ENCODE peak calls at places on chromosomes 5 and 9, in seven cellular contexts. J is astrocyte of the cerebellum, P is A549, C is IMR-90, Q is breast epithelium, X is kidney, K is AG10803. F is an unnamed sample.

GRCh38 chr5:87705876-87706275 is 293.1 kb upstream of the CCNH start:
- DNase-seq in P (no peak), X (no peak), J (peak), K (no peak), C (no peak), Q (no peak), F (no peak)

GRCh38 chr9:115213777-115214428 is 95.9 kb upstream of the TNC start:
- DNase-seq in X (no peak), C (peak), P (peak), K (peak), Q (no peak), J (peak), F (no peak)

GRCh38 chr9:132046456-132046855 is 33.2 kb downstream of the MED27 start:
- DNase-seq in Q (no peak), P (no peak), C (peak), J (no peak), K (peak), X (no peak), F (no peak)

GRCh38 chr9:133204335-133204992 is 4.6 kb downstream of the OBP2B start:
- DNase-seq in P (no peak), X (peak), Q (no peak), K (no peak), J (no peak), C (no peak), F (no peak)

GRCh38 chr9:24436761-24437160 is 108.9 kb downstream of the IZUMO3 start:
- DNase-seq in P (no peak), K (no peak), J (no peak), C (no peak), X (no peak), Q (no peak), F (no peak)

GRCh38 chr5:108762660-108763059 is 15.0 kb downstream of the FER start:
- DNase-seq in K (no peak), C (no peak), Q (no peak), X (no peak), P (no peak), J (no peak), F (no peak)

GRCh38 chr5:34998058-34998789 is 49.5 kb downstream of the AGXT2 start:
- DNase-seq in Q (no peak), J (peak), P (no peak), C (peak), K (peak), X (no peak), F (no peak)

GRCh38 chr5:135236187-135236835 is 162.7 kb downstream of the MACROH2A1 start:
- DNase-seq in P (no peak), X (peak), C (no peak), K (no peak), Q (peak), J (no peak), F (no peak)

GRCh38 chr5:141245250-141245717 is at the start of gene PCDHB15:
- DNase-seq in C (no peak), Q (no peak), X (no peak), K (no peak), J (no peak), P (no peak), F (no peak)

GRCh38 chr5:10328323-10328722 is 20.6 kb upstream of the CMBL start:
- DNase-seq in J (no peak), X (no peak), K (no peak), Q (no peak), P (no peak), C (peak), F (no peak)

GRCh38 chr5:119355636-119356383 is at the start of gene TNFAIP8:
- DNase-seq in Q (peak), K (peak), X (peak), J (peak), C (peak), P (no peak), F (no peak)

GRCh38 chr9:134541373-134541747 is 100.2 kb upstream of the COL5A1 start:
- DNase-seq in K (no peak), Q (no peak), J (no peak), C (no peak), X (peak), P (no peak), F (no peak)

GRCh38 chr5:6158974-6159863 is 219.1 kb downstream of the MED10 start:
- DNase-seq in X (no peak), C (peak), P (peak), Q (no peak), J (peak), K (peak), F (peak)

GRCh38 chr5:159341914-159342313 is 11.6 kb upstream of the IL12B start:
- DNase-seq in X (no peak), C (peak), J (no peak), Q (peak), P (peak), K (peak), F (peak)

GRCh38 chr5:120159155-120159554 is 304.9 kb upstream of the PRR16 start:
- DNase-seq in J (no peak), X (no peak), Q (no peak), P (no peak), C (no peak), K (no peak), F (no peak)

GRCh38 chr9:98172604-98173003 is 19.8 kb downstream of the CORO2A start:
- DNase-seq in C (peak), K (no peak), Q (no peak), P (no peak), X (no peak), J (no peak), F (no peak)

GRCh38 chr5:176754376-176754942 is 55.9 kb upstream of the UNC5A start:
- DNase-seq in K (no peak), J (no peak), X (no peak), P (no peak), Q (no peak), C (no peak), F (no peak)

GRCh38 chr5:111003623-111004022 is 67.9 kb upstream of the TSLP start:
- DNase-seq in C (no peak), K (no peak), Q (no peak), X (no peak), P (no peak), J (no peak), F (no peak)

GRCh38 chr5:147893820-147894219 is 12.5 kb downstream of the C5orf46 start:
- DNase-seq in J (no peak), C (no peak), P (no peak), Q (no peak), X (no peak), K (no peak), F (no peak)

GRCh38 chr5:126811515-126812198 is 34.7 kb downstream of the LMNB1 start:
- DNase-seq in J (peak), K (peak), X (no peak), Q (no peak), P (no peak), C (peak), F (peak)

GRCh38 chr5:67493676-67494075 is 297.1 kb upstream of the CD180 start:
- DNase-seq in Q (no peak), K (peak), J (no peak), P (no peak), C (no peak), X (no peak), F (no peak)

GRCh38 chr5:400282-401215 is 42.4 kb upstream of the EXOC3 start:
- DNase-seq in Q (no peak), J (no peak), C (peak), X (no peak), K (peak), P (no peak), F (peak)

GRCh38 chr9:71681708-71682268 is 86.5 kb downstream of the CEMIP2 start:
- DNase-seq in C (peak), J (no peak), X (no peak), P (peak), Q (no peak), K (peak), F (no peak)

GRCh38 chr9:137457406-137458193 is 1.5 kb downstream of the NSMF start:
- DNase-seq in C (no peak), J (no peak), K (no peak), Q (no peak), P (no peak), X (peak), F (no peak)

GRCh38 chr9:84808416-84808815 is 138.9 kb downstream of the NTRK2 start:
- DNase-seq in K (no peak), X (no peak), C (no peak), Q (no peak), J (no peak), P (no peak), F (no peak)

GRCh38 chr9:81266086-81266485 is 423.3 kb downstream of the TLE1 start:
- DNase-seq in J (no peak), P (no peak), K (no peak), C (peak), Q (no peak), X (no peak), F (no peak)

GRCh38 chr5:112479418-112479817 is 60.3 kb upstream of the EPB41L4A start:
- DNase-seq in Q (no peak), K (peak), J (peak), X (no peak), P (no peak), C (peak), F (no peak)

GRCh38 chr9:37820142-37820541 is 19.5 kb downstream of the DCAF10 start:
- DNase-seq in J (no peak), Q (no peak), C (no peak), X (no peak), P (no peak), K (no peak), F (no peak)

GRCh38 chr5:60207031-60207430 is 313.5 kb upstream of the PDE4D start:
- DNase-seq in P (no peak), J (no peak), Q (no peak), X (no peak), C (no peak), K (no peak), F (no peak)

GRCh38 chr5:93532370-93532769 is 48.6 kb downstream of the NR2F1-AS1 start:
- DNase-seq in J (peak), C (peak), P (no peak), X (peak), Q (no peak), K (peak), F (peak)

GRCh38 chr9:69120380-69121154 is 53.5 kb upstream of the TJP2 start:
- DNase-seq in X (peak), Q (peak), P (peak), J (no peak), C (no peak), K (no peak), F (no peak)

GRCh38 chr5:157612581-157612980 is 37.0 kb upstream of the ADAM19 start:
- DNase-seq in Q (no peak), C (no peak), K (no peak), X (no peak), P (no peak), J (no peak), F (no peak)

GRCh38 chr5:169914766-169915165 is 65.5 kb downstream of the INSYN2B start:
- DNase-seq in Q (no peak), X (peak), K (peak), P (no peak), C (peak), J (peak), F (no peak)

GRCh38 chr5:88886252-88886651 is 3.3 kb upstream of the MEF2C start:
- DNase-seq in X (no peak), Q (no peak), J (no peak), K (no peak), P (no peak), C (no peak), F (no peak)

GRCh38 chr5:26009742-26010141 is 1028.6 kb downstream of the CDH9 start:
- DNase-seq in C (no peak), J (no peak), K (no peak), X (no peak), P (no peak), Q (no peak), F (no peak)

GRCh38 chr5:115545065-115545882 is 699 bp upstream of the FEM1C start:
- DNase-seq in P (no peak), J (no peak), C (peak), Q (no peak), K (no peak), X (no peak), F (no peak)

GRCh38 chr5:115548683-115549082 is 4.1 kb upstream of the FEM1C start:
- DNase-seq in K (no peak), P (no peak), Q (no peak), X (no peak), C (no peak), J (no peak), F (no peak)

GRCh38 chr5:115551415-115551814 is 6.8 kb upstream of the FEM1C start:
- DNase-seq in X (no peak), Q (no peak), K (peak), P (no peak), J (no peak), C (no peak), F (no peak)

GRCh38 chr5:115553082-115553481 is 8.5 kb upstream of the FEM1C start:
- DNase-seq in X (no peak), K (no peak), P (no peak), C (peak), J (no peak), Q (no peak), F (no peak)

DNA sequence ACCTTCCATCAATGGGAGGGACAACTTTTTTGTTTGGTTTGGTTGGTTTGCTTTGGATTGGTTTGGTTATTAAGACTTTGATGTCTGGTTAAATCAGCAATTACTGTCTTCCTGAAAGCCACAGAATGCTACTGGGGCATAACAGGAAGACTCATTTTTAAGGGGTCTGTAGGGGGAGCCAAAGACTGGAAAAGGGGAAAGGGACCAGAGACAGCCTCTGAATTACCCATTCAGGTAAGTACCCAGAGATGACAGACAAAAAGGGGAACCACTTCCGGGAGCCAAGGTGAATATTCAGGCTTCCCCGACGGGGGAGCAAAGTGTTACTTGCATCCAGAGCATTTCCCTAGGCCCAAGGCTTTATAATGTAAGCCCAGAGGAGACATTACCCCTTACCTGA is 4.6 kb upstream of the FEM1C start:
- DNase-seq in P (no peak), J (no peak), Q (no peak), X (no peak), K (no peak), C (peak), F (no peak)
- TF ChIP-seq CTCF in P (peak), J (peak), Q (no peak), X (no peak), K (no peak), C (peak), F (peak)

GRCh38 chr5:123512631-123513461 is 869 bp downstream of the CSNK1G3 start:
- DNase-seq in K (peak), P (peak), Q (no peak), X (peak), J (no peak), C (peak), F (no peak)

GRCh38 chr5:123514615-123515355 is 2.8 kb downstream of the CSNK1G3 start:
- DNase-seq in J (no peak), Q (no peak), K (no peak), C (no peak), X (no peak), P (no peak), F (no peak)

GRCh38 chr5:123508441-123508840 is 3.5 kb upstream of the CSNK1G3 start:
- DNase-seq in K (peak), Q (no peak), J (no peak), C (no peak), P (no peak), X (no peak), F (no peak)

GRCh38 chr5:123511648-123512605 is at the start of gene CSNK1G3:
- DNase-seq in P (peak), Q (peak), X (peak), J (peak), K (peak), C (peak), F (peak)

GRCh38 chr5:123511290-123511647 is 708 bp upstream of the CSNK1G3 start:
- DNase-seq in C (peak), K (peak), P (peak), J (no peak), X (no peak), Q (no peak), F (peak)
- H3K4me3 ChIP-seq in C (peak), K (peak), P (peak), J (peak), X (peak), Q (peak), F (peak)

GRCh38 chr5:40689442-40689841 is 9.7 kb downstream of the PTGER4 start:
- DNase-seq in K (peak), Q (no peak), P (peak), C (peak), X (no peak), J (peak), F (peak)
- TF ChIP-seq CTCF in K (no peak), Q (no peak), P (no peak), C (no peak), X (no peak), J (no peak), F (no peak)

DNA sequence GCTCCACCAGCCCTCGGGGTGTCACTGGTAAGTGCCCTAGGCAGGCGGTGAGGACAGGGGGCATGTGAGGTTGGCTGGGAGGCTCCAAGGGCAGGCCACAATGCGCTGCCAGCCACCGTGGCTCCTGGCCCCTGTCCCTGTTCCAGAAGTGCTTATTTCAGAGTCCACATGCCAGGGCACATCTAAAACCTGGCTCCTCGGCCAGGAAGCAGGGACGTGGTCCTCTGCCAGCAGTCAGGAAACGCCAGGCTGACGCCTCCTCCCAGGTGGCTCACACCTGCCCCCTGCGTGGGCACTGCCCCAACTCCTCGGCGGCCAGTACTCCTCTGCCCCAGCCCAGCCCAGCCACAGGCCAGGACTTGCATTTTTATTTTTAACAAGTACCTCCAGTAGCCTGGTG is 68.5 kb downstream of the SECISBP2 start:
- DNase-seq in Q (no peak), K (no peak), C (no peak), X (no peak), J (no peak), P (no peak), F (no peak)
- H3K4me3 ChIP-seq in Q (no peak), K (no peak), C (no peak), X (no peak), J (no peak), P (no peak), F (no peak)

GRCh38 chr9:87422999-87423398 is 74.7 kb upstream of the DAPK1 start:
- DNase-seq in C (no peak), K (no peak), P (no peak), J (no peak), X (no peak), Q (no peak), F (no peak)
- TF ChIP-seq CTCF in C (no peak), K (no peak), P (no peak), J (no peak), X (no peak), Q (no peak), F (no peak)

DNA sequence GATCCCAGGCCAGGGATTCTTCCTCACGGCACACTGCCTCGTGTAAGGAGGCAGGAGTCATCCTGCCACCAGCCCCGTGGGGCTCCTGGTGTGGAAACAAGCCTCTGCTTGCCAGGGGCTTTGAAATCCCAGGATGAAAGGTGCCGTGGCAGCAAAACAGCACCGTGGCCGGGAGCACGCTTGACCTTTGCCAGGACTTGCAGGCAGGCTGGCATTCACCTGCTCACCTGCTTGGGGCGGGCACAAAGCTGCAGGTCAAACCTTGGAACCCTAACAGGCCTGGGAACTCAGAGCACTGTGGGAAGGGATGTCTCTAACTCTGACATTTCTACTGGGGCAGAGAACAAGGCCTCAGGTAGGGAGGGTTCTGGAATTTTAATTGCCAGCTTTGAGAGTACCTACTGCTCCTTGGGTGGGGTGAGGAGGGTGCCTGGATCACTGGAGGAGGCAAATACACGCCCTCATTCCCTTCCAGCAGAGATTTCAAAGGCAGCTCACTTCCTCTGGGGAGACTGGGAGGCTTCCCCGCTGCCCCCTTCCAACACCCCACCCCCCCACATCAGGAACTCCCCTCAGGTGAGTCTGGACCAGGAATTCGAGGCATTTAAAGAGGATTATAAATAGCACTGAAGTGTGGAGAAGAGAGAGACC is 45.6 kb upstream of the STXBP1 start:
- DNase-seq in C (no peak), P (no peak), X (no peak), J (no peak), K (no peak), Q (no peak), F (no peak)
- H3K4me3 ChIP-seq in C (peak), P (peak), X (peak), J (peak), K (peak), Q (peak), F (peak)

GRCh38 chr9:72844440-72844768 is 108.4 kb downstream of the ALDH1A1 start:
- DNase-seq in C (no peak), X (no peak), Q (no peak), P (no peak), J (no peak), K (no peak), F (no peak)

GRCh38 chr9:72839140-72839539 is 113.7 kb downstream of the ALDH1A1 start:
- DNase-seq in C (no peak), X (no peak), K (peak), Q (no peak), J (no peak), P (no peak), F (no peak)

DNA sequence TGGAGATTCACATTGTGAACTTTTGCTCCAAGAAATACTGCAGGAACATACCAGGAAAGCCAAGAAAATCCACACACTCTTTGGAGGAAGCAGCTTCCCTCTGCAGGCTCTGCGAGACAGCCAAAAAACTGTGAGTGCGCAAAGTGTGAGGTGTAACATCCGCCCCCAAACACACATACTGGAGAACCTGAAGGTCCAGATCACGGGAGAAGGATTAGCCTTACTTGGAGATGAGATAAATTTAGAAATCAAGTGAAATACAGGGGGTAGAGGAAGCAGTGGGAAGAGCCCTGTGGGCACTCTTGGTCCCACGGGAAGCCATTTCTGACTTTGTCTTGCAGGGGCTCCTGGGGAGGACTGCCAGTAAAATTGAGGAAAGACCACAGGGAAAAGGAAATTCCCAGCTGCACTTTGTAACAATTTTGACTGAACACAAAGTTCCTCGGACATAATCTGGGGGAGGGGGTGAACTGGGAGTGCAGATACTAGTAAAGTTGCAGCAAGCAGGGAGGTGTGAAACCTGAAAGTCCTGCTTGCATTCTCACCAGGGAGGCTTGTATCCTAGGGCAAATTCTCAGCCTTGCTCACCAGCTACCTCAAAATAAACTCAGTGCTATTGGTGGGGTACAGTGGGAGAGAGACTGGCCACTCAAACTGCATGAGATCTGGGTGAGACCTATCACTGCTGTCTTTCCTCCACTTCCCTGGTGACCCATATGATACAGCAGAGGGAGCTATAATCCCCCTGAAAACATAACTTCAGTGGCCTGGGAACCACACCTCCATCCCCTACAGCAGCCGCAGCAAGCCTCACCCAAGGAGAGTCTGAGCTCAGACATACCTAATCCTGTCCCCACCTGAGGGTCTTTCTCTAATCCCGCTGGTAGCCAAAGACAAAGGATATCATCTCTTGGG is 109.1 kb downstream of the ALDH1A1 start:
- DNase-seq in Q (no peak), J (no peak), X (no peak), K (no peak), C (no peak), P (peak), F (no peak)
- TF ChIP-seq CTCF in Q (no peak), J (no peak), X (no peak), K (peak), C (no peak), P (peak), F (no peak)